ENCODE peak calls at places on chromosomes 6 and 20, in five cellular contexts. M is HuH-7.5, U is Kasumi-1, X is transverse colon, P is SIG-M5. B is an unnamed sample.
A peak's percentile ranks its signal among the peaks of the same experiment; 100 is the strongest.

GRCh38 chr20:9025643-9026042 is 43.2 kb upstream of the PLCB4 start:
- DNase-seq in M (no peak), U (no peak), X (no peak), P (no peak), B (no peak)

GRCh38 chr20:3037654-3038053 is 5.8 kb upstream of the GNRH2 start:
- DNase-seq in M (no peak), U (no peak), X (no peak), P (no peak), B (no peak)

GRCh38 chr6:16414205-16414604 is 175.8 kb downstream of the GMPR start:
- DNase-seq in M (no peak), U (no peak), X (no peak), P (no peak), B (no peak)

GRCh38 chr6:11802886-11803595 is 24.4 kb upstream of the ADTRP start:
- DNase-seq in M (no peak), U (no peak), X (peak; percentile 73), P (no peak), B (no peak)

GRCh38 chr20:64256282-64256947 is 867 bp downstream of the PCMTD2 start:
- DNase-seq in M (no peak), U (peak; percentile 42), X (no peak), P (no peak), B (no peak)

GRCh38 chr20:38805502-38805957 is at the start of gene PPP1R16B:
- DNase-seq in M (peak; percentile 20), U (peak; percentile 35), X (peak; percentile 70), P (no peak), B (peak; percentile 50)

GRCh38 chr6:26054937-26055669 is 32.1 kb upstream of the HFE start:
- DNase-seq in M (no peak), U (peak; percentile 98), X (peak; percentile 90), P (peak; percentile 90), B (peak; percentile 87)

GRCh38 chr20:19885576-19885956 is 127.5 kb downstream of the RIN2 start:
- DNase-seq in M (no peak), U (no peak), X (no peak), P (no peak), B (no peak)

GRCh38 chr20:63151554-63152321 is 64.2 kb downstream of the YTHDF1 start:
- DNase-seq in M (no peak), U (no peak), X (no peak), P (no peak), B (no peak)

GRCh38 chr6:37783831-37784584 is 35.5 kb upstream of the ZFAND3 start:
- DNase-seq in M (no peak), U (no peak), X (no peak), P (no peak), B (peak; percentile 28)

GRCh38 chr6:159727717-159728440 is 573 bp downstream of the WTAP start:
- DNase-seq in M (peak; percentile 39), U (peak; percentile 27), X (no peak), P (no peak), B (no peak)

GRCh38 chr20:56513096-56513806 is 11.3 kb upstream of the FAM209A start:
- DNase-seq in M (no peak), U (no peak), X (no peak), P (no peak), B (no peak)

GRCh38 chr6:24476631-24477030 is 12.7 kb downstream of the GPLD1 start:
- DNase-seq in M (no peak), U (no peak), X (no peak), P (no peak), B (no peak)

B was measured in stomach.